ENCODE peak calls at places on chromosome 19, in six cellular contexts. U, Y, L, I, Z and M are unnamed samples.

GRCh38 chr19:19366691-19367396 is 38.6 kb upstream of the GATAD2A start:
- DNase-seq in Z (peak), L (peak), I (peak), Y (peak), U (peak), M (peak)

GRCh38 chr19:30304540-30304939 is 67.6 kb upstream of the ZNF536 start:
- DNase-seq in Z (no peak), I (no peak), Y (no peak), L (no peak), U (no peak), M (no peak)

GRCh38 chr19:45528744-45529453 is 21.6 kb downstream of the VASP start:
- DNase-seq in Z (no peak), L (no peak), I (no peak), Y (no peak), U (no peak), M (peak)

GRCh38 chr19:52653161-52653560 is 15.0 kb upstream of the ZNF83 start:
- DNase-seq in Y (no peak), Z (no peak), U (no peak), I (no peak), L (no peak), M (no peak)

GRCh38 chr19:54159352-54160181 is at the start of gene LENG1:
- DNase-seq in Z (peak), I (peak), U (peak), Y (peak), L (peak), M (peak)

GRCh38 chr19:31718041-31718440 is 368.8 kb upstream of the TSHZ3 start:
- DNase-seq in Y (no peak), U (no peak), Z (no peak), I (no peak), L (no peak), M (no peak)

GRCh38 chr19:41377977-41378707 is 1.8 kb downstream of the TMEM91 start:
- DNase-seq in Y (no peak), L (no peak), I (no peak), U (no peak), Z (no peak), M (no peak)

GRCh38 chr19:12985049-12985776 is 10.1 kb upstream of the NFIX start:
- DNase-seq in Z (no peak), I (peak), L (peak), Y (peak), U (peak), M (no peak)

GRCh38 chr19:15379996-15380647 is 535 bp upstream of the AKAP8 start:
- DNase-seq in I (peak), Z (peak), Y (no peak), L (no peak), U (no peak), M (no peak)

GRCh38 chr19:19451429-19452240 is 46.2 kb downstream of the GATAD2A start:
- DNase-seq in L (no peak), Z (no peak), U (no peak), Y (no peak), I (no peak), M (no peak)

GRCh38 chr19:38735257-38735686 is 9.0 kb downstream of the CAPN12 start:
- DNase-seq in I (peak), Y (no peak), Z (peak), L (no peak), U (peak), M (peak)

GRCh38 chr19:53631949-53632407 is at the start of gene DPRX:
- DNase-seq in I (no peak), Y (no peak), Z (no peak), U (no peak), L (no peak), M (no peak)

GRCh38 chr19:12703056-12703455 is 6.6 kb upstream of the FBXW9 start:
- DNase-seq in Z (no peak), I (no peak), Y (no peak), U (no peak), L (no peak), M (no peak)

GRCh38 chr19:33552191-33552927 is 30.8 kb upstream of the PEPD start:
- DNase-seq in Y (no peak), U (no peak), Z (no peak), I (no peak), L (no peak), M (no peak)

GRCh38 chr19:56333506-56333905 is 18.9 kb upstream of the ZSCAN5A start:
- DNase-seq in Z (peak), U (peak), Y (no peak), L (no peak), I (peak), M (no peak)

GRCh38 chr19:45016388-45017314 is 15.4 kb downstream of the RELB start:
- DNase-seq in L (peak), U (peak), Y (no peak), Z (peak), I (peak), M (peak)

GRCh38 chr19:55528030-55528801 is 8.7 kb downstream of the SBK2 start:
- DNase-seq in U (no peak), Y (no peak), L (no peak), Z (no peak), I (no peak), M (no peak)

GRCh38 chr19:58474291-58474996 is 1.7 kb upstream of the ZNF446 start:
- DNase-seq in Z (no peak), U (no peak), Y (no peak), I (no peak), L (no peak), M (no peak)

GRCh38 chr19:54312436-54313362 is at the start of gene LILRA5:
- DNase-seq in U (peak), Z (no peak), L (no peak), Y (no peak), I (no peak), M (no peak)

GRCh38 chr19:16076154-16076957 is at the start of gene TPM4:
- DNase-seq in I (peak), U (peak), L (peak), Z (peak), Y (peak), M (peak)

GRCh38 chr19:19535311-19536191 is 2.5 kb upstream of the CILP2 start:
- DNase-seq in L (no peak), U (no peak), Y (no peak), I (no peak), Z (no peak), M (no peak)

GRCh38 chr19:16244091-16244490 is 46.4 kb downstream of the AP1M1 start:
- DNase-seq in Y (no peak), U (no peak), I (no peak), Z (no peak), L (no peak), M (no peak)

GRCh38 chr19:3656073-3656746 is 29.6 kb upstream of the CACTIN start:
- DNase-seq in Y (no peak), I (no peak), L (no peak), U (no peak), Z (no peak), M (no peak)

GRCh38 chr19:49830766-49831165 is 12.7 kb downstream of the MED25 start:
- DNase-seq in Z (no peak), L (no peak), Y (no peak), I (no peak), U (no peak), M (no peak)

GRCh38 chr19:13036366-13036976 is 41.2 kb downstream of the NFIX start:
- DNase-seq in I (no peak), Z (no peak), Y (no peak), U (no peak), L (no peak), M (no peak)

GRCh38 chr19:32924200-32924599 is 47.6 kb downstream of the CEP89 start:
- DNase-seq in I (no peak), Y (no peak), U (no peak), Z (no peak), L (no peak), M (no peak)

GRCh38 chr19:45497791-45498190 is 452 bp upstream of the PPM1N start:
- DNase-seq in Z (no peak), Y (no peak), L (no peak), U (no peak), I (no peak), M (no peak)

GRCh38 chr19:512548-513365 is 5.5 kb downstream of the TPGS1 start:
- DNase-seq in Y (no peak), U (no peak), I (no peak), L (no peak), Z (no peak), M (no peak)

GRCh38 chr19:31838163-31838798 is 489.0 kb upstream of the TSHZ3 start:
- DNase-seq in L (no peak), Z (no peak), U (no peak), Y (no peak), I (no peak), M (peak)

GRCh38 chr19:8397746-8398721 is 7.9 kb downstream of the RAB11B start:
- DNase-seq in I (no peak), Z (no peak), L (no peak), Y (no peak), U (no peak), M (no peak)

GRCh38 chr19:5245631-5246553 is 94.7 kb downstream of the PTPRS start:
- DNase-seq in Z (no peak), L (no peak), I (no peak), Y (no peak), U (no peak), M (no peak)

GRCh38 chr19:34475026-34475974 is 6.3 kb upstream of the WTIP start:
- DNase-seq in L (no peak), Y (peak), I (no peak), U (no peak), Z (no peak), M (no peak)

GRCh38 chr19:8335343-8336071 is 7.6 kb downstream of the KANK3 start:
- DNase-seq in I (no peak), L (no peak), Y (no peak), Z (peak), U (no peak), M (no peak)

GRCh38 chr19:35320285-35320706 is 8.7 kb upstream of the CD22 start:
- DNase-seq in Y (no peak), U (no peak), Z (no peak), L (no peak), I (peak), M (no peak)

GRCh38 chr19:38394488-38394887 is 6.0 kb downstream of the SPRED3 start:
- DNase-seq in Z (no peak), L (no peak), Y (no peak), I (no peak), U (no peak), M (no peak)

GRCh38 chr19:28207244-28207643 is 1005.7 kb downstream of the UQCRFS1 start:
- DNase-seq in Z (no peak), I (no peak), U (no peak), L (no peak), Y (no peak), M (no peak)

DNA sequence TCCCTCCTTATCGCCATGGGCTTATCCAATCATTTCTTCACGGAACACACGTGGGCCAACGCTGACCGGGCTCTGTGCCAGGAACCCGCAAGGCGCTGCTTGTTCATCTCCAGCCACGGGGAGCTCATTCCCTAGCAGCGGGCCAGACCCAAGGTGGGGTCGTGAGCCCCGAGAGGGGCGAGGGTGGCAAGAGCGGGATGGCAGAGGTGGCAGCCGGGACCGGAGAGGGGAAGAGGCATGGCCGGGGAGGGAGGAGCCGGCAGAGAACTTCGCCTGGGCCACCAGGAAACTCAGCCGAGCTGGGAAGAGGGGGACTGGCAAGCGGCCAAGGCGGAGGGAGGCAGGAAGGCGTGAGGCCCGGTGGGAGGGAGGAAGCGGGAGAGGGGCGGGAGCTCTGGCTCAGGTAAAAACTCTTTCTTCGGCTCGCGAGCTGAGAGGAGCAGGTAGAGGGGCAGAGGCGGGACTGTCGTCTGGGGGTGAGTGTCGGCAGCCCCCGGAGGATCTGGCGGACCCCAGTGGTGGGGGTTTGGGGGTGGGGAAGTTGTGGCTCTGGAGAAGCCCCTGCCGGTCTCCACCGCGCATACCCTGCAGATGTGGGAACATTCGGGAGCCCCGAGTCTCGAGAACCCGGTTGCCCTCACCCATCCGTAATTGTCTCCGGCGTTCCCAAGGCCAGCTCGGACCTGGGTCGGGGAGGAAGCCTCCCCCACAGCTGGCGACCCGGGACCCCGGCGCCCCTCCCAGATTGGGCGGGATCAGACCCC is at the start of gene B3GNT3:
- DNase-seq in U (no peak), L (no peak), I (no peak), Z (peak), Y (no peak), M (peak)
- H3K4me3 ChIP-seq in U (no peak), L (no peak), I (peak), Z (peak), Y (no peak), M (peak)

GRCh38 chr19:2556221-2557092 is 80.5 kb downstream of the GADD45B start:
- DNase-seq in Z (no peak), Y (no peak), I (no peak), L (no peak), U (no peak), M (no peak)

GRCh38 chr19:2557093-2557440 is 81.1 kb downstream of the GADD45B start:
- DNase-seq in L (no peak), Y (no peak), Z (no peak), I (no peak), U (no peak), M (no peak)

GRCh38 chr19:2554856-2555255 is 78.9 kb downstream of the GADD45B start:
- DNase-seq in Y (no peak), L (no peak), I (no peak), U (no peak), Z (no peak), M (no peak)

GRCh38 chr19:2553510-2553909 is 77.6 kb downstream of the GADD45B start:
- DNase-seq in L (no peak), U (no peak), Y (no peak), Z (no peak), I (no peak), M (no peak)

DNA sequence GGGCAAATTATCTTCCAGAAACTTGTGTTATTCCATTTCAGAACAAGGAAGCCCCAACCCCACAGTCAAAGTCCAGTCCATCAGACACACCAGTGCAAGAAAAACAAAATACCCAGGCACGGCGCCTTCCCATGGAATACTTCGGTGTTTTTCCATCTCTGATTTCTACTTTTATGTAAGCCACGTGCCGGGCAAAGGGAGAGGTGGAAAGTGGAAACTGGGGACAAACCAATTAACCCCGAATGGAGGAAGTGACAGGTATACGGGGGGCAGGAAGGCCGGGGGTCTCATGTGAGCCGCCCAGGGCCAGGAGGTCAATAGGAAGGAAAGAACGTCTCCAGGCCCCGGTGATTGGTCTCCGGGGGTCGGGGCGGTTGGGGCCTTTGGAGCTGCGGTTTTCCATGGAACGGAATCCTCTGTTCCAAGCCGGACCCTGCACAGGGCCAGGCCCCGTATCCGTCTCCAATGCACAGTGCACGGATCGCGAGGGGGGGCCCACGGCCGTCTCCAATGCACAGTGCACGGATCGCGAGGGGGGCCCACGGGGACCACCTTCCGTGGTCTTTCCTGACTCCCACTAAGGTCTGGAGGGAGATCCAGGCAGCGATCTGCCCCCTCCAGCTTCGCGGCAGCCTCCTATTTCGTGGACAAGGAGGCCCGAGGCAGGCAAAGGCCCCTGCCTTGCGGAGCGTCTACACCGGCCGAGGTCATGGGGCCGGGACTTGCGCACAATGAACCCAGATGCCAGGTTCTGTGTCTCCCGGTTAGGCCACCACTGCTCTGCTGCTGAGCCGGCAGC is 79.7 kb downstream of the GADD45B start:
- DNase-seq in Y (no peak), L (no peak), U (no peak), Z (no peak), I (no peak), M (no peak)
- TF ChIP-seq POLR2A in Y (no peak), L (no peak), U (no peak), Z (no peak), I (no peak), M (no peak)

GRCh38 chr19:2479556-2480194 is 3.7 kb downstream of the GADD45B start:
- DNase-seq in U (no peak), Y (no peak), I (no peak), Z (no peak), L (no peak), M (no peak)
- TF ChIP-seq CTCF in U (no peak), Y (no peak), I (peak), Z (no peak), L (no peak), M (no peak)

GRCh38 chr19:46661735-46662592 is 982 bp upstream of the DACT3 start:
- DNase-seq in I (peak), U (peak), Y (peak), L (peak), Z (peak), M (peak)
- H3K4me3 ChIP-seq in I (peak), U (peak), Y (peak), L (peak), Z (peak), M (peak)

GRCh38 chr19:11239377-11240000 is at the start of gene ANGPTL8:
- DNase-seq in Y (no peak), I (no peak), L (no peak), Z (no peak), U (no peak), M (no peak)
- TF ChIP-seq POLR2A in Y (no peak), I (no peak), L (no peak), Z (no peak), U (no peak), M (no peak)

GRCh38 chr19:6714749-6715555 is 5.5 kb downstream of the C3 start:
- DNase-seq in U (no peak), Z (no peak), L (no peak), I (no peak), Y (no peak), M (peak)

GRCh38 chr19:6718111-6718740 is 2.2 kb downstream of the C3 start:
- DNase-seq in L (no peak), Y (no peak), Z (no peak), I (no peak), U (no peak), M (no peak)

GRCh38 chr19:6717441-6717971 is 2.9 kb downstream of the C3 start:
- DNase-seq in Y (no peak), L (no peak), Z (no peak), U (no peak), I (no peak), M (no peak)

GRCh38 chr19:6718741-6719539 is 1.5 kb downstream of the C3 start:
- DNase-seq in Y (no peak), U (no peak), Z (peak), L (no peak), I (peak), M (peak)

DNA sequence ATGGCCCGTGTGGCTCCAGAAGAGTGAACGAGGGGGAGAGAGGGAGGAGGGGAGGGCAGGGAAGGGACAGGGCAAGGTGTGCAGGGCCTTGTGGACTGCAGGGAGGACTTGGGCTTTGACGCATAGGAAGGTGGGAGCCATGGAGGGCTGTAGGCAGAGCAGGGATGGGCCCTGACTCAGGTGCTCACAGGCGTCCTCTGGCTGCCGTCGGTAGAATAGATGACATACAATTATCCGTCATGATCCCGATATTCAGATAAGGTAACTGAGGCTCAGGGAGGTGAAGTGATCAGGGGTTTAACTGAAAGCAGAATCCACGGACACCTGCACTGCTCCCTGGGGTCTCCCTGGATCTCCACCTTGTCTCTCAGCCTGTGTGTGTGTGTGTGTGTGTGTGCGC is 3.4 kb downstream of the C3 start:
- DNase-seq in Z (no peak), Y (no peak), L (no peak), U (no peak), I (no peak), M (no peak)
- TF ChIP-seq CTCF in Z (no peak), Y (no peak), L (no peak), U (no peak), I (no peak), M (no peak)

DNA sequence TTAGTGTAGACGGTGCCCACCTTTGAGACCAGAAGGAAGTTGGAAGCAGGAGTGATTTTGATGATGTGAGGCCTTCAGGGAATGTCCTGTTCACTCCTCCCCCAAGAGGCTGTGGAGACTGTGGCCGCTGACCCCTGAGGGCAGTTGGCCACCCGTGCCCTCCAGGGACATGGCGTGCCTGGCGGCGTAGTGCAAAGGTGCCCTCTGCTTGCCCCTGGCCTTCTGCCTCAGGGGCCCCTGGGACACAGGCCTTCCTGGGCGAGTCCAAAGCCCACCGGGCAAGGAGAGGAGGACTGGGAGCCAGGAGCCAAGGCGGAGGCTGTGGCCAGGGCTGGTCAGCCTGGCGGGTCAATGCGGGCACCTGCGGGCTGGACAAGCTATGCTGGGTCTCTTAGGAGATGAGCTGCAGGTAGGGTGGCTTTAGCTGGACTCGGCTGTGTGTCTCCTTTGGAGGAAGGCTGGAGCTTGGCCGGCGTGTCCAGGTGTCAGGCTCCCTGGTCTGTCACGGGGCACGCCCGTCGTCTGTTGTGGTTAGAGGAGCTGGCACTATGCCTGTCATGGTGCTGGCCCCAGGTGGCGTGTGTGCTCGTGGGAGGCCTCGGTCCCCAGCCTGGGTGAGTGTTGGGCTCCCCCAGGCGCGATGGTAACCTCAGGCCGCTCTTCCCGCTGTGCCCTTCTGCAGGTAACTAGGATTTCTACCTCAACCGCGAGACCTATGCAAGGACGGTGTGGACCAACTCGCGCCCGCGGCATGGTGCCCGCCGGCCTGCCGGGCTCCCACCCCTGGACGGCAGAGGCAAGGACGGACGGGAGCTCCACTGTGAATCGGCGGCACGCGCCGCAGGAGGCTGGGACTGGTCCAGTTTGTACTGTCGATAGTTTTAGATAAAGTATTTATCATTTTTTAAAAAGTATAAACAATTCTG is 6.8 kb downstream of the PLEKHJ1 start:
- DNase-seq in I (no peak), Z (no peak), Y (no peak), L (no peak), U (no peak), M (no peak)
- H3K4me3 ChIP-seq in I (no peak), Z (no peak), Y (no peak), L (no peak), U (no peak), M (no peak)